ENCODE peak calls at places on chromosomes 2 and 18, in nine cellular contexts. One of them, this sample, is unnamed.
A peak's percentile ranks its signal among the peaks of the same experiment; 100 is the strongest.

GRCh38 chr2:190563109-190563508 is 28.6 kb upstream of the NEMP2 start:
- DNase-seq in cardiac septum: no peak
- DNase-seq in erythroblast: no peak
- DNase-seq in PC-9: no peak
- DNase-seq in EH: no peak
- DNase-seq in BJ: no peak
- DNase-seq in COLO829: no peak
- DNase-seq in COR-L47: no peak
- DNase-seq in activated CD4-positive, alpha-beta T cell treated with anti-CD3 and anti-CD28 coated beads, Interleukin-2, amount 10 ng/mL, durations not matched to agents 7 days and 5 days: no peak
- DNase-seq in this sample: no peak

GRCh38 chr18:23333827-23334226 is 119.3 kb upstream of the RIOK3 start:
- DNase-seq in cardiac septum: no peak
- DNase-seq in erythroblast: no peak
- DNase-seq in PC-9: no peak
- DNase-seq in EH: no peak
- DNase-seq in BJ: no peak
- DNase-seq in COLO829: no peak
- DNase-seq in COR-L47: no peak
- DNase-seq in activated CD4-positive, alpha-beta T cell treated with anti-CD3 and anti-CD28 coated beads, Interleukin-2, amount 10 ng/mL, durations not matched to agents 7 days and 5 days: no peak
- DNase-seq in this sample: no peak

GRCh38 chr2:216621292-216621691 is 11.9 kb upstream of the IGFBP2 start:
- DNase-seq in cardiac septum: no peak
- DNase-seq in erythroblast: no peak
- DNase-seq in PC-9: no peak
- DNase-seq in EH: no peak
- DNase-seq in BJ: no peak
- DNase-seq in COLO829: no peak
- DNase-seq in COR-L47: no peak
- DNase-seq in activated CD4-positive, alpha-beta T cell treated with anti-CD3 and anti-CD28 coated beads, Interleukin-2, amount 10 ng/mL, durations not matched to agents 7 days and 5 days: no peak
- DNase-seq in this sample: no peak

GRCh38 chr18:34650121-34650545 is 60.0 kb upstream of the DTNA start:
- DNase-seq in cardiac septum: no peak
- DNase-seq in erythroblast: no peak
- DNase-seq in PC-9: no peak
- DNase-seq in EH: peak; percentile 46
- DNase-seq in BJ: peak; percentile 65
- DNase-seq in COLO829: no peak
- DNase-seq in COR-L47: no peak
- DNase-seq in activated CD4-positive, alpha-beta T cell treated with anti-CD3 and anti-CD28 coated beads, Interleukin-2, amount 10 ng/mL, durations not matched to agents 7 days and 5 days: no peak
- DNase-seq in this sample: no peak

GRCh38 chr2:24571828-24572442 is 80.9 kb downstream of the NCOA1 start:
- DNase-seq in cardiac septum: no peak
- DNase-seq in erythroblast: peak; percentile 14
- DNase-seq in PC-9: no peak
- DNase-seq in EH: no peak
- DNase-seq in BJ: no peak
- DNase-seq in COLO829: no peak
- DNase-seq in COR-L47: no peak
- DNase-seq in activated CD4-positive, alpha-beta T cell treated with anti-CD3 and anti-CD28 coated beads, Interleukin-2, amount 10 ng/mL, durations not matched to agents 7 days and 5 days: no peak
- DNase-seq in this sample: no peak

GRCh38 chr18:51211552-51211951 is 14.1 kb upstream of the MEX3C start:
- DNase-seq in cardiac septum: no peak
- DNase-seq in erythroblast: peak; percentile 41
- DNase-seq in PC-9: peak; percentile 93
- DNase-seq in EH: peak; percentile 51
- DNase-seq in BJ: no peak
- DNase-seq in COLO829: peak; percentile 92
- DNase-seq in COR-L47: no peak
- DNase-seq in activated CD4-positive, alpha-beta T cell treated with anti-CD3 and anti-CD28 coated beads, Interleukin-2, amount 10 ng/mL, durations not matched to agents 7 days and 5 days: peak; percentile 54
- DNase-seq in this sample: peak; percentile 67

GRCh38 chr2:88865801-88866353 is 174.4 kb downstream of the RPIA start:
- DNase-seq in cardiac septum: no peak
- DNase-seq in erythroblast: no peak
- DNase-seq in PC-9: no peak
- DNase-seq in EH: no peak
- DNase-seq in BJ: no peak
- DNase-seq in COLO829: no peak
- DNase-seq in COR-L47: no peak
- DNase-seq in activated CD4-positive, alpha-beta T cell treated with anti-CD3 and anti-CD28 coated beads, Interleukin-2, amount 10 ng/mL, durations not matched to agents 7 days and 5 days: no peak
- DNase-seq in this sample: no peak

GRCh38 chr2:59896499-59896898 is 657.0 kb downstream of the BCL11A start:
- DNase-seq in cardiac septum: no peak
- DNase-seq in erythroblast: no peak
- DNase-seq in PC-9: no peak
- DNase-seq in EH: no peak
- DNase-seq in BJ: no peak
- DNase-seq in COLO829: no peak
- DNase-seq in COR-L47: no peak
- DNase-seq in activated CD4-positive, alpha-beta T cell treated with anti-CD3 and anti-CD28 coated beads, Interleukin-2, amount 10 ng/mL, durations not matched to agents 7 days and 5 days: no peak
- DNase-seq in this sample: no peak

GRCh38 chr2:98482362-98482761 is 37.7 kb downstream of the INPP4A start:
- DNase-seq in cardiac septum: no peak
- DNase-seq in erythroblast: no peak
- DNase-seq in PC-9: no peak
- DNase-seq in EH: no peak
- DNase-seq in BJ: no peak
- DNase-seq in COLO829: no peak
- DNase-seq in COR-L47: no peak
- DNase-seq in activated CD4-positive, alpha-beta T cell treated with anti-CD3 and anti-CD28 coated beads, Interleukin-2, amount 10 ng/mL, durations not matched to agents 7 days and 5 days: no peak
- DNase-seq in this sample: no peak

GRCh38 chr2:64777841-64778240 is 124.1 kb upstream of the SERTAD2 start:
- DNase-seq in cardiac septum: no peak
- DNase-seq in erythroblast: no peak
- DNase-seq in PC-9: no peak
- DNase-seq in EH: no peak
- DNase-seq in BJ: no peak
- DNase-seq in COLO829: no peak
- DNase-seq in COR-L47: no peak
- DNase-seq in activated CD4-positive, alpha-beta T cell treated with anti-CD3 and anti-CD28 coated beads, Interleukin-2, amount 10 ng/mL, durations not matched to agents 7 days and 5 days: no peak
- DNase-seq in this sample: no peak

GRCh38 chr2:72942293-72942692 is 25.0 kb downstream of the EMX1 start:
- DNase-seq in cardiac septum: no peak
- DNase-seq in erythroblast: no peak
- DNase-seq in PC-9: no peak
- DNase-seq in EH: no peak
- DNase-seq in BJ: no peak
- DNase-seq in COLO829: no peak
- DNase-seq in COR-L47: no peak
- DNase-seq in activated CD4-positive, alpha-beta T cell treated with anti-CD3 and anti-CD28 coated beads, Interleukin-2, amount 10 ng/mL, durations not matched to agents 7 days and 5 days: no peak
- DNase-seq in this sample: no peak